ENCODE peak calls at places on chromosomes 16 and 17, in four cellular contexts. One of them, this sample, is unnamed.

GRCh38 chr17:81273698-81274470 is 21.2 kb downstream of the SLC38A10 start:
- DNase-seq in mesenchymal stem cell: no peak
- DNase-seq in effector memory CD8-positive, alpha-beta T cell: no peak
- DNase-seq in C1 segment of cervical spinal cord: no peak
- DNase-seq in this sample: no peak

GRCh38 chr16:67517661-67518423 is 10.8 kb upstream of the RIPOR1 start:
- DNase-seq in effector memory CD8-positive, alpha-beta T cell: no peak
- DNase-seq in C1 segment of cervical spinal cord: no peak
- DNase-seq in mesenchymal stem cell: no peak
- DNase-seq in this sample: no peak

GRCh38 chr16:66058181-66058580 is 308.3 kb upstream of the CDH5 start:
- DNase-seq in C1 segment of cervical spinal cord: no peak
- DNase-seq in effector memory CD8-positive, alpha-beta T cell: no peak
- DNase-seq in mesenchymal stem cell: no peak
- DNase-seq in this sample: no peak

GRCh38 chr17:37338847-37339246 is 36.9 kb upstream of the C17orf78 start:
- DNase-seq in C1 segment of cervical spinal cord: no peak
- DNase-seq in mesenchymal stem cell: no peak
- DNase-seq in effector memory CD8-positive, alpha-beta T cell: no peak
- DNase-seq in this sample: no peak

GRCh38 chr17:1315891-1316403 is 36.5 kb downstream of the TRARG1 start:
- DNase-seq in C1 segment of cervical spinal cord: no peak
- DNase-seq in effector memory CD8-positive, alpha-beta T cell: no peak
- DNase-seq in mesenchymal stem cell: no peak
- DNase-seq in this sample: no peak

GRCh38 chr16:31243734-31244670 is 15.8 kb upstream of the ITGAM start:
- DNase-seq in mesenchymal stem cell: no peak
- DNase-seq in C1 segment of cervical spinal cord: no peak
- DNase-seq in effector memory CD8-positive, alpha-beta T cell: no peak
- DNase-seq in this sample: no peak

GRCh38 chr16:2982402-2982801 is 2.2 kb upstream of the PKMYT1 start:
- DNase-seq in effector memory CD8-positive, alpha-beta T cell: no peak
- DNase-seq in mesenchymal stem cell: no peak
- DNase-seq in C1 segment of cervical spinal cord: no peak
- DNase-seq in this sample: no peak

GRCh38 chr17:63171428-63172205 is 205.6 kb downstream of the TANC2 start:
- DNase-seq in mesenchymal stem cell: peak
- DNase-seq in C1 segment of cervical spinal cord: no peak
- DNase-seq in effector memory CD8-positive, alpha-beta T cell: no peak
- DNase-seq in this sample: no peak

GRCh38 chr16:48583075-48584065 is 26.6 kb downstream of the N4BP1 start:
- DNase-seq in C1 segment of cervical spinal cord: no peak
- DNase-seq in mesenchymal stem cell: peak
- DNase-seq in effector memory CD8-positive, alpha-beta T cell: no peak
- DNase-seq in this sample: no peak

GRCh38 chr16:87076950-87077749 is 240.0 kb downstream of the C16orf95 start:
- DNase-seq in effector memory CD8-positive, alpha-beta T cell: no peak
- DNase-seq in mesenchymal stem cell: peak
- DNase-seq in C1 segment of cervical spinal cord: peak
- DNase-seq in this sample: no peak

GRCh38 chr16:31472559-31473203 is 729 bp downstream of the TGFB1I1 start:
- DNase-seq in C1 segment of cervical spinal cord: peak
- DNase-seq in mesenchymal stem cell: peak
- DNase-seq in effector memory CD8-positive, alpha-beta T cell: no peak
- DNase-seq in this sample: no peak

GRCh38 chr17:44745301-44745700 is 13.5 kb upstream of the ADAM11 start:
- DNase-seq in effector memory CD8-positive, alpha-beta T cell: no peak
- DNase-seq in C1 segment of cervical spinal cord: no peak
- DNase-seq in mesenchymal stem cell: no peak
- DNase-seq in this sample: no peak

GRCh38 chr17:63998050-63998720 is at the start of gene PRR29:
- DNase-seq in C1 segment of cervical spinal cord: peak
- DNase-seq in effector memory CD8-positive, alpha-beta T cell: peak
- DNase-seq in mesenchymal stem cell: peak
- DNase-seq in this sample: peak

GRCh38 chr16:56425439-56425832 is at the start of gene AMFR:
- DNase-seq in mesenchymal stem cell: peak
- DNase-seq in effector memory CD8-positive, alpha-beta T cell: peak
- DNase-seq in C1 segment of cervical spinal cord: peak
- DNase-seq in this sample: no peak

GRCh38 chr16:50202926-50203624 is 50.0 kb downstream of the TENT4B start:
- DNase-seq in effector memory CD8-positive, alpha-beta T cell: no peak
- DNase-seq in mesenchymal stem cell: peak
- DNase-seq in C1 segment of cervical spinal cord: no peak
- DNase-seq in this sample: no peak

GRCh38 chr17:49404371-49404770 is 10.3 kb downstream of the PHB1 start:
- DNase-seq in mesenchymal stem cell: no peak
- DNase-seq in effector memory CD8-positive, alpha-beta T cell: peak
- DNase-seq in C1 segment of cervical spinal cord: no peak
- DNase-seq in this sample: no peak

GRCh38 chr17:74383140-74383539 is 15.8 kb downstream of the GPR142 start:
- DNase-seq in effector memory CD8-positive, alpha-beta T cell: no peak
- DNase-seq in C1 segment of cervical spinal cord: no peak
- DNase-seq in mesenchymal stem cell: no peak
- DNase-seq in this sample: no peak

GRCh38 chr17:32274643-32275042 is 9.0 kb downstream of the RHBDL3 start:
- DNase-seq in C1 segment of cervical spinal cord: no peak
- DNase-seq in mesenchymal stem cell: no peak
- DNase-seq in effector memory CD8-positive, alpha-beta T cell: no peak
- DNase-seq in this sample: no peak

This sample was measured in substantia nigra.